ENCODE peak calls at places on chromosomes 12 and 14, in four cellular contexts. X is choroid plexus epithelial cell, W is AG08395, J is NCI-H1105 treated with DMSO at 0.1 percent for 48 hours. Z is an unnamed sample.

GRCh38 chr14:44962573-44963528 is 861 bp downstream of the TOGARAM1 start:
- DNase-seq in J (no peak), W (peak; percentile 18), X (peak; percentile 63), Z (no peak)

GRCh38 chr14:70905316-70905715 is 1.9 kb upstream of the PCNX1 start:
- DNase-seq in J (no peak), X (no peak), W (peak; percentile 61), Z (no peak)

GRCh38 chr14:104586832-104587620 is 7.5 kb downstream of the C14orf180 start:
- DNase-seq in X (no peak), J (no peak), W (peak; percentile 25), Z (no peak)

GRCh38 chr12:62802981-62803380 is 132.0 kb downstream of the PPM1H start:
- DNase-seq in W (no peak), J (peak; percentile 10), X (peak; percentile 75), Z (no peak)

GRCh38 chr12:105253882-105254513 is 18.0 kb upstream of the APPL2 start:
- DNase-seq in X (peak; percentile 56), J (no peak), W (peak; percentile 75), Z (no peak)

GRCh38 chr12:122449317-122449716 is 26.8 kb upstream of the CLIP1 start:
- DNase-seq in J (no peak), X (peak; percentile 93), W (peak; percentile 37), Z (peak; percentile 51)

GRCh38 chr14:33475623-33476022 is 475.3 kb downstream of the EGLN3 start:
- DNase-seq in J (peak; percentile 74), X (peak; percentile 57), W (no peak), Z (no peak)

GRCh38 chr14:94177806-94178205 is 3.7 kb downstream of the PPP4R4 start:
- DNase-seq in X (no peak), J (no peak), W (no peak), Z (no peak)

GRCh38 chr14:70036665-70037064 is 152.1 kb downstream of the SLC8A3 start:
- DNase-seq in W (no peak), J (no peak), X (peak; percentile 63), Z (no peak)

GRCh38 chr14:73261075-73261474 is 23.8 kb downstream of the PAPLN start:
- DNase-seq in X (no peak), W (no peak), J (no peak), Z (no peak)

GRCh38 chr14:101500681-101501080 is 60.6 kb upstream of the DIO3 start:
- DNase-seq in X (no peak), J (no peak), W (no peak), Z (no peak)